ENCODE peak calls at places on chromosomes 12 and 14, in six cellular contexts. F is ovary, S is HCT116, U is transverse colon, Z is lower leg skin, D is body of pancreas. V is an unnamed sample.

GRCh38 chr12:879641-880040 is 69.9 kb downstream of the RAD52 start:
- DNase-seq in F (no peak), D (no peak), Z (no peak), S (no peak), U (no peak), V (no peak)

GRCh38 chr12:27619308-27619707 is 76.9 kb upstream of the REP15 start:
- DNase-seq in S (peak; percentile 81), U (no peak), D (no peak), F (no peak), Z (no peak), V (no peak)

GRCh38 chr12:46233985-46234384 is 34.9 kb downstream of the SLC38A1 start:
- DNase-seq in S (no peak), F (no peak), Z (no peak), D (no peak), U (no peak), V (no peak)

GRCh38 chr14:99230271-99231141 is 41.5 kb downstream of the BCL11B start:
- DNase-seq in F (no peak), D (no peak), S (no peak), Z (no peak), U (peak; percentile 45), V (no peak)

GRCh38 chr12:20627001-20627588 is 68.0 kb upstream of the SLCO1C1 start:
- DNase-seq in S (no peak), U (peak; percentile 24), F (no peak), Z (no peak), D (no peak), V (no peak)

GRCh38 chr12:28446031-28446430 is 255.8 kb downstream of the CCDC91 start:
- DNase-seq in U (no peak), D (no peak), Z (no peak), S (no peak), F (no peak), V (no peak)

GRCh38 chr14:90551070-90551704 is 154.4 kb downstream of the CALM1 start:
- DNase-seq in F (no peak), U (no peak), D (no peak), Z (no peak), S (no peak), V (no peak)

GRCh38 chr12:127108360-127109215 is 1158.4 kb upstream of the TMEM132C start:
- DNase-seq in D (peak; percentile 54), U (peak; percentile 44), S (peak; percentile 35), Z (peak; percentile 29), F (peak; percentile 17), V (peak; percentile 27)

GRCh38 chr12:120688527-120689071 is 1.6 kb downstream of the MLEC start:
- DNase-seq in D (no peak), Z (no peak), S (no peak), F (no peak), U (peak; percentile 56), V (peak; percentile 65)

GRCh38 chr12:21476949-21477348 is 24.5 kb downstream of the RECQL start:
- DNase-seq in D (no peak), F (no peak), S (no peak), U (no peak), Z (no peak), V (no peak)

GRCh38 chr14:71403673-71404072 is 496.4 kb downstream of the PCNX1 start:
- DNase-seq in U (peak; percentile 14), F (no peak), S (peak; percentile 2), Z (no peak), D (no peak), V (peak; percentile 64)

GRCh38 chr14:76584271-76584702 is 177.0 kb upstream of the VASH1 start:
- DNase-seq in Z (no peak), D (peak; percentile 67), U (no peak), S (no peak), F (no peak), V (no peak)

GRCh38 chr14:48615618-48616017 is 940.2 kb upstream of the MDGA2 start:
- DNase-seq in F (no peak), S (no peak), D (no peak), Z (no peak), U (no peak), V (no peak)

GRCh38 chr14:103880986-103881926 is 33.9 kb upstream of the PPP1R13B start:
- DNase-seq in F (peak; percentile 41), S (no peak), Z (no peak), D (peak; percentile 87), U (no peak), V (no peak)

GRCh38 chr14:43316427-43316826 is 1190.7 kb downstream of the FSCB start:
- DNase-seq in D (no peak), S (no peak), U (no peak), F (no peak), Z (no peak), V (no peak)

GRCh38 chr14:88955470-88955869 is 131.0 kb downstream of the TTC8 start:
- DNase-seq in D (no peak), S (no peak), F (no peak), U (no peak), Z (no peak), V (no peak)

GRCh38 chr12:29521951-29522350 is 24.5 kb upstream of the OVCH1 start:
- DNase-seq in U (no peak), Z (no peak), F (no peak), S (no peak), D (no peak), V (no peak)

GRCh38 chr12:6229823-6230222 is 29.6 kb downstream of the CD9 start:
- DNase-seq in S (no peak), U (peak; percentile 68), Z (peak; percentile 86), D (no peak), F (peak; percentile 49), V (no peak)

GRCh38 chr14:54671537-54671936 is 104.6 kb downstream of the SAMD4A start:
- DNase-seq in S (no peak), D (no peak), F (no peak), Z (no peak), U (no peak), V (no peak)

GRCh38 chr12:107903377-107904061 is 129.0 kb downstream of the ASCL4 start:
- DNase-seq in U (peak; percentile 86), S (no peak), F (no peak), Z (peak; percentile 31), D (peak; percentile 74), V (peak; percentile 71)
- TF ChIP-seq POLR2A in U (no peak), S (no peak), F (no peak), Z (no peak), D (no peak), V (no peak)

GRCh38 chr14:22837750-22838538 is 1.6 kb downstream of the MMP14 start:
- DNase-seq in F (peak; percentile 82), S (no peak), D (no peak), Z (peak; percentile 83), U (peak; percentile 55), V (no peak)

GRCh38 chr14:22838631-22839041 is 2.3 kb downstream of the MMP14 start:
- DNase-seq in Z (no peak), F (no peak), D (no peak), U (peak; percentile 25), S (no peak), V (no peak)

GRCh38 chr14:22836301-22837058 is at the start of gene MMP14:
- DNase-seq in U (peak; percentile 79), D (peak; percentile 71), S (no peak), F (peak; percentile 86), Z (peak; percentile 84), V (no peak)

GRCh38 chr14:22835505-22835904 is 880 bp upstream of the MMP14 start:
- DNase-seq in S (no peak), F (no peak), D (no peak), U (no peak), Z (no peak), V (no peak)

GRCh38 chr14:22837059-22837749 is 819 bp downstream of the MMP14 start:
- DNase-seq in F (peak; percentile 76), D (peak; percentile 74), U (peak; percentile 58), S (no peak), Z (no peak), V (peak; percentile 69)
- TF ChIP-seq POLR2A in F (peak; percentile 34), D (no peak), U (peak; percentile 45), S (no peak), Z (no peak), V (peak; percentile 56)

GRCh38 chr12:53052419-53053222 is 2.8 kb downstream of the TNS2 start:
- DNase-seq in D (peak; percentile 91), U (peak; percentile 90), S (no peak), Z (peak; percentile 82), F (peak; percentile 95), V (peak; percentile 14)
- TF ChIP-seq POLR2A in D (no peak), U (no peak), S (no peak), Z (no peak), F (no peak), V (no peak)

DNA sequence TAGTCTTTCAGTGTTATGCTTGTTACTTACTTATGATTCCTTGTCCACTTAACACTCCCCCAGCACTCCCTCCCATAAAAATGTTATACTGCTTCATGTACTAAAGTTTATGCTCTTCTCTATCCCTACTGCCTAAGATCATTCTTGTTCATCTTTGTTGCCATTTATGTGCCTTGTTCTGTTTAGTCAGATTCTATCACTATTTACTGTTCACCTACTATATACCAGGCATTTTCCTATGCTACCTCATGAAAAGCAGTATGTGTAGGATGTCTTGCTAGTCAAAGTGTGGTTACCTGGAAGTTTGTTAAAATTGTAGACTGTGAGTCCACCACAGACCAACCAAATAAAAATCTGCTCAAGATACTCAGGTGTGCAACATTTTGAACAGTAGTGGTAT is 23.9 kb downstream of the ERH start:
- DNase-seq in U (no peak), Z (no peak), S (no peak), D (no peak), F (no peak), V (no peak)
- TF ChIP-seq POLR2A in U (no peak), Z (no peak), S (no peak), D (no peak), F (no peak), V (no peak)

GRCh38 chr12:133038310-133038709 is 1.0 kb downstream of the ZNF84 start:
- DNase-seq in U (no peak), D (no peak), Z (no peak), S (no peak), F (no peak), V (peak; percentile 42)

GRCh38 chr12:133037207-133038005 is at the start of gene ZNF84:
- DNase-seq in U (peak; percentile 96), S (peak; percentile 86), Z (peak; percentile 96), F (peak; percentile 95), D (peak; percentile 96), V (peak; percentile 97)
- TF ChIP-seq POLR2A in U (peak; percentile 74), S (no peak), Z (no peak), F (peak; percentile 47), D (peak; percentile 45), V (peak; percentile 75)

GRCh38 chr12:4268549-4269181 is 4.9 kb upstream of the CCND2 start:
- DNase-seq in D (no peak), S (no peak), Z (no peak), F (no peak), U (no peak), V (peak; percentile 32)

GRCh38 chr12:4270016-4270669 is 3.4 kb upstream of the CCND2 start:
- DNase-seq in F (no peak), Z (no peak), S (no peak), D (no peak), U (peak; percentile 66), V (peak; percentile 37)

GRCh38 chr12:4270670-4271432 is 2.7 kb upstream of the CCND2 start:
- DNase-seq in Z (peak; percentile 35), D (peak; percentile 37), F (peak; percentile 40), S (no peak), U (peak; percentile 75), V (peak; percentile 45)

GRCh38 chr12:4267904-4268548 is 5.5 kb upstream of the CCND2 start:
- DNase-seq in Z (no peak), S (no peak), D (no peak), F (no peak), U (no peak), V (peak; percentile 24)

GRCh38 chr12:4269279-4269991 is 4.1 kb upstream of the CCND2 start:
- DNase-seq in S (no peak), Z (peak; percentile 72), D (peak; percentile 66), F (peak; percentile 83), U (peak; percentile 89), V (peak; percentile 56)
- TF ChIP-seq POLR2A in S (no peak), Z (no peak), D (no peak), F (peak; percentile 30), U (peak; percentile 60), V (no peak)